ENCODE peak calls at places on chromosomes 7 and 10, in four cellular contexts. W is HCT116, H is T-helper 9 cell, G is iris pigment epithelial cell. Q is an unnamed sample.

GRCh38 chr10:6409982-6410694 is 169.9 kb downstream of the PRKCQ start:
- DNase-seq in H (peak; percentile 30), W (no peak), G (peak; percentile 88), Q (peak; percentile 29)

GRCh38 chr7:158355456-158356065 is 232.1 kb downstream of the PTPRN2 start:
- DNase-seq in W (peak; percentile 4), G (peak; percentile 12), H (no peak), Q (no peak)

GRCh38 chr10:126171555-126171954 is 216.7 kb downstream of the ADAM12 start:
- DNase-seq in W (no peak), G (peak; percentile 45), H (no peak), Q (peak; percentile 91)

GRCh38 chr10:102368072-102368471 is 27.4 kb upstream of the NFKB2 start:
- DNase-seq in W (no peak), G (no peak), H (no peak), Q (no peak)

GRCh38 chr10:24238527-24239247 is 29.7 kb downstream of the KIAA1217 start:
- DNase-seq in H (no peak), W (no peak), G (no peak), Q (no peak)

GRCh38 chr10:96380821-96381220 is 22.0 kb upstream of the OPALIN start:
- DNase-seq in W (no peak), H (no peak), G (peak; percentile 51), Q (no peak)

GRCh38 chr7:37065779-37066271 is 341.5 kb upstream of the AOAH start:
- DNase-seq in G (peak; percentile 34), W (no peak), H (no peak), Q (no peak)

GRCh38 chr10:25068152-25069058 is 52.0 kb downstream of the THNSL1 start:
- DNase-seq in W (no peak), H (no peak), G (peak; percentile 26), Q (no peak)

GRCh38 chr10:110349826-110350225 is 45.1 kb upstream of the SMNDC1 start:
- DNase-seq in H (no peak), W (no peak), G (no peak), Q (no peak)

GRCh38 chr7:17236161-17236560 is 62.3 kb upstream of the AHR start:
- DNase-seq in G (no peak), H (no peak), W (no peak), Q (no peak)

GRCh38 chr7:101594790-101595189 is 34.3 kb downstream of the MYL10 start:
- DNase-seq in G (no peak), W (no peak), H (no peak), Q (no peak)

GRCh38 chr10:27100800-27101347 is 580 bp upstream of the ANKRD26 start:
- DNase-seq in W (no peak), G (no peak), H (peak; percentile 13), Q (no peak)

GRCh38 chr7:7562736-7563135 is 3.9 kb upstream of the MIOS start:
- DNase-seq in H (no peak), W (no peak), G (peak; percentile 78), Q (peak; percentile 70)

GRCh38 chr7:118169146-118169545 is 14.8 kb upstream of the LSM8 start:
- DNase-seq in W (no peak), G (peak; percentile 26), H (no peak), Q (no peak)

GRCh38 chr10:15155978-15156377 is 12.5 kb downstream of the NMT2 start:
- DNase-seq in G (no peak), H (no peak), W (no peak), Q (no peak)

GRCh38 chr10:67606572-67606971 is 89.4 kb downstream of the CTNNA3 start:
- DNase-seq in H (no peak), G (peak; percentile 92), W (no peak), Q (no peak)

GRCh38 chr10:100970076-100970913 is 991 bp downstream of the SEMA4G start:
- DNase-seq in W (peak; percentile 26), H (peak; percentile 25), G (no peak), Q (no peak)

GRCh38 chr10:75395955-75396860 is 5.4 kb downstream of the ZNF503 start:
- DNase-seq in W (no peak), G (peak; percentile 15), H (no peak), Q (no peak)

GRCh38 chr10:28592953-28593352 is 60.0 kb downstream of the WAC start:
- DNase-seq in G (peak; percentile 88), H (no peak), W (peak; percentile 2), Q (peak; percentile 16)

GRCh38 chr7:117830422-117830954 is 42.8 kb downstream of the CTTNBP2 start:
- DNase-seq in W (no peak), H (no peak), G (no peak), Q (no peak)

GRCh38 chr7:82600601-82601000 is 157.0 kb upstream of the CACNA2D1 start:
- DNase-seq in W (no peak), G (peak; percentile 22), H (no peak), Q (no peak)

GRCh38 chr7:157432957-157433576 is 96.3 kb downstream of the DNAJB6 start:
- DNase-seq in H (peak; percentile 50), G (peak; percentile 34), W (no peak), Q (no peak)

GRCh38 chr10:91424016-91424415 is 13.9 kb downstream of the HECTD2 start:
- DNase-seq in W (no peak), G (no peak), H (no peak), Q (no peak)

GRCh38 chr7:95921543-95921942 is 149.2 kb downstream of the DYNC1I1 start:
- DNase-seq in G (no peak), W (no peak), H (no peak), Q (peak; percentile 40)

GRCh38 chr10:37488792-37489657 is 363.6 kb downstream of the ANKRD30A start:
- DNase-seq in G (peak; percentile 11), H (no peak), W (no peak), Q (no peak)

GRCh38 chr7:3439333-3440030 is 138.4 kb downstream of the SDK1 start:
- DNase-seq in G (peak; percentile 98), W (no peak), H (no peak), Q (no peak)